ENCODE peak calls at places on chromosomes 11 and 22, in six cellular contexts. One of them, this sample, is unnamed.

GRCh38 chr11:118757881-118758399 is 33.0 kb downstream of the DDX6 start:
- DNase-seq in left ventricle myocardium inferior: no peak
- DNase-seq in brain microvascular endothelial cell: no peak
- DNase-seq in MM.1S: no peak
- DNase-seq in fibroblast of lung: no peak
- DNase-seq in ascending aorta: no peak
- DNase-seq in this sample: no peak

GRCh38 chr22:45163074-45163416 is 680 bp upstream of the NUP50 start:
- DNase-seq in left ventricle myocardium inferior: no peak
- DNase-seq in brain microvascular endothelial cell: no peak
- DNase-seq in MM.1S: peak
- DNase-seq in fibroblast of lung: peak
- DNase-seq in ascending aorta: no peak
- DNase-seq in this sample: peak

GRCh38 chr22:27377501-27377900 is 424.1 kb downstream of the MN1 start:
- DNase-seq in left ventricle myocardium inferior: no peak
- DNase-seq in brain microvascular endothelial cell: no peak
- DNase-seq in MM.1S: no peak
- DNase-seq in fibroblast of lung: no peak
- DNase-seq in ascending aorta: no peak
- DNase-seq in this sample: no peak

GRCh38 chr22:37111156-37111717 is 1.7 kb upstream of the TMPRSS6 start:
- DNase-seq in left ventricle myocardium inferior: no peak
- DNase-seq in brain microvascular endothelial cell: no peak
- DNase-seq in MM.1S: no peak
- DNase-seq in fibroblast of lung: no peak
- DNase-seq in ascending aorta: no peak
- DNase-seq in this sample: no peak

GRCh38 chr11:118224512-118225180 is at the start of gene JAML:
- DNase-seq in left ventricle myocardium inferior: no peak
- DNase-seq in brain microvascular endothelial cell: no peak
- DNase-seq in MM.1S: no peak
- DNase-seq in fibroblast of lung: no peak
- DNase-seq in ascending aorta: no peak
- DNase-seq in this sample: no peak

GRCh38 chr11:134071766-134072403 is 3.0 kb downstream of the JAM3 start:
- DNase-seq in left ventricle myocardium inferior: no peak
- DNase-seq in brain microvascular endothelial cell: no peak
- DNase-seq in MM.1S: no peak
- DNase-seq in fibroblast of lung: no peak
- DNase-seq in ascending aorta: no peak
- DNase-seq in this sample: no peak

GRCh38 chr11:8025816-8026215 is 38.7 kb downstream of the EIF3F start:
- DNase-seq in left ventricle myocardium inferior: no peak
- DNase-seq in brain microvascular endothelial cell: peak
- DNase-seq in MM.1S: no peak
- DNase-seq in fibroblast of lung: peak
- DNase-seq in ascending aorta: no peak
- DNase-seq in this sample: peak

GRCh38 chr11:83836883-83837654 is 550.9 kb upstream of the CCDC90B start:
- DNase-seq in left ventricle myocardium inferior: no peak
- DNase-seq in brain microvascular endothelial cell: peak
- DNase-seq in MM.1S: peak
- DNase-seq in fibroblast of lung: peak
- DNase-seq in ascending aorta: no peak
- DNase-seq in this sample: peak

GRCh38 chr11:112163875-112164521 is at the start of gene IL18:
- DNase-seq in left ventricle myocardium inferior: peak
- DNase-seq in brain microvascular endothelial cell: no peak
- DNase-seq in MM.1S: no peak
- DNase-seq in fibroblast of lung: no peak
- DNase-seq in ascending aorta: no peak
- DNase-seq in this sample: no peak

GRCh38 chr22:38751422-38752346 is 4.1 kb downstream of the SUN2 start:
- DNase-seq in left ventricle myocardium inferior: peak
- DNase-seq in brain microvascular endothelial cell: no peak
- DNase-seq in MM.1S: peak
- DNase-seq in fibroblast of lung: no peak
- DNase-seq in ascending aorta: no peak
- DNase-seq in this sample: no peak

GRCh38 chr11:124722176-124722575 is 17.6 kb upstream of the NRGN start:
- DNase-seq in left ventricle myocardium inferior: no peak
- DNase-seq in brain microvascular endothelial cell: no peak
- DNase-seq in MM.1S: no peak
- DNase-seq in fibroblast of lung: no peak
- DNase-seq in ascending aorta: no peak
- DNase-seq in this sample: no peak

GRCh38 chr22:27372969-27373670 is 428.4 kb downstream of the MN1 start:
- DNase-seq in left ventricle myocardium inferior: no peak
- DNase-seq in brain microvascular endothelial cell: peak
- DNase-seq in MM.1S: no peak
- DNase-seq in fibroblast of lung: no peak
- DNase-seq in ascending aorta: no peak
- DNase-seq in this sample: no peak

GRCh38 chr22:19085233-19086043 is 36.8 kb downstream of the DGCR2 start:
- DNase-seq in left ventricle myocardium inferior: no peak
- DNase-seq in brain microvascular endothelial cell: peak
- DNase-seq in MM.1S: peak
- DNase-seq in fibroblast of lung: peak
- DNase-seq in ascending aorta: no peak
- DNase-seq in this sample: peak

DNA sequence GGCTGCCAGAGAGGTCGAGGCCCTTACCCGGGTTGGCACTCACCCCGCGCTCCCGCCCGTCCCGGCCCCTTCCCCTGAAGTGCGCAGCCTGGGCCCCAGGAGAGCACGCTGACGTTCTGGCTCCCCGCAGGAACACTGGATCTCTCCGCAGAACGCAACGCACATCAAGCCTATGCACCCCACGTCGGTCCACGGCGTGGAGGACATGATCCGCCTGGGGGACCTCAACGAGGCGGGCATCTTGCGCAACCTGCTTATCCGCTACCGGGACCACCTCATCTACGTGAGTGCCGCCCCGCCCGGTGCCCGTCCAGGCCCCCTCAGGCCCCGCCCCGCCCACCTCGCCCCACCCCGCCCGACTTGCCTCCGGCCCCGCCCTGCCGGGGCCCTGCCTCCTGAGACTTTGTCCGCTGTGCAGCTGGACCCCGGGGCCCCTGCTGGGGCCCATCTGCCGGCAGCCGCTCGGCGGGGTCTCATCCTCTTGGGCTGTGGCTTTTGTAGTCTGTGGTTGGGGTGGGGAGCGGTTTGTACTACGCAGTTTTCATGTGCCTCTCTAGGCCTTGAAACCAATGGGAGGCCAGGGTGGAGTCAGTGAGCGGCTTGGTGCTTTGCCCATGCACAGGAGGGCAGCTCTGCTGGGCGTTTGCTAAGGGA is 19.7 kb downstream of the MYO7A start:
- DNase-seq in left ventricle myocardium inferior: no peak
- DNase-seq in brain microvascular endothelial cell: no peak
- DNase-seq in MM.1S: no peak
- DNase-seq in fibroblast of lung: peak
- DNase-seq in ascending aorta: no peak
- DNase-seq in this sample: no peak
- H3K4me3 ChIP-seq in left ventricle myocardium inferior: peak
- H3K4me3 ChIP-seq in brain microvascular endothelial cell: peak
- H3K4me3 ChIP-seq in MM.1S: no peak
- H3K4me3 ChIP-seq in fibroblast of lung: no peak
- H3K4me3 ChIP-seq in ascending aorta: no peak
- H3K4me3 ChIP-seq in this sample: no peak

GRCh38 chr11:68694404-68695297 is 10.3 kb downstream of the GAL start:
- DNase-seq in left ventricle myocardium inferior: no peak
- DNase-seq in brain microvascular endothelial cell: no peak
- DNase-seq in MM.1S: no peak
- DNase-seq in fibroblast of lung: no peak
- DNase-seq in ascending aorta: no peak
- DNase-seq in this sample: no peak
- H3K4me3 ChIP-seq in left ventricle myocardium inferior: no peak
- H3K4me3 ChIP-seq in brain microvascular endothelial cell: no peak
- H3K4me3 ChIP-seq in MM.1S: no peak
- H3K4me3 ChIP-seq in fibroblast of lung: no peak
- H3K4me3 ChIP-seq in ascending aorta: no peak
- H3K4me3 ChIP-seq in this sample: no peak

GRCh38 chr11:62622476-62622875 is 690 bp upstream of the B3GAT3 start:
- DNase-seq in left ventricle myocardium inferior: no peak
- DNase-seq in brain microvascular endothelial cell: no peak
- DNase-seq in MM.1S: no peak
- DNase-seq in fibroblast of lung: no peak
- DNase-seq in ascending aorta: no peak
- DNase-seq in this sample: no peak
- H3K4me3 ChIP-seq in left ventricle myocardium inferior: peak
- H3K4me3 ChIP-seq in brain microvascular endothelial cell: no peak
- H3K4me3 ChIP-seq in MM.1S: peak
- H3K4me3 ChIP-seq in fibroblast of lung: no peak
- H3K4me3 ChIP-seq in ascending aorta: peak
- H3K4me3 ChIP-seq in this sample: no peak

GRCh38 chr11:12770435-12770834 is 96.2 kb downstream of the TEAD1 start:
- DNase-seq in left ventricle myocardium inferior: no peak
- DNase-seq in brain microvascular endothelial cell: no peak
- DNase-seq in MM.1S: no peak
- DNase-seq in fibroblast of lung: no peak
- DNase-seq in ascending aorta: no peak
- DNase-seq in this sample: no peak

GRCh38 chr11:12769834-12770345 is 95.7 kb downstream of the TEAD1 start:
- DNase-seq in left ventricle myocardium inferior: no peak
- DNase-seq in brain microvascular endothelial cell: peak
- DNase-seq in MM.1S: no peak
- DNase-seq in fibroblast of lung: peak
- DNase-seq in ascending aorta: no peak
- DNase-seq in this sample: peak

GRCh38 chr11:12771875-12772274 is 97.7 kb downstream of the TEAD1 start:
- DNase-seq in left ventricle myocardium inferior: no peak
- DNase-seq in brain microvascular endothelial cell: no peak
- DNase-seq in MM.1S: no peak
- DNase-seq in fibroblast of lung: no peak
- DNase-seq in ascending aorta: no peak
- DNase-seq in this sample: peak

GRCh38 chr11:12772324-12772723 is 98.1 kb downstream of the TEAD1 start:
- DNase-seq in left ventricle myocardium inferior: no peak
- DNase-seq in brain microvascular endothelial cell: no peak
- DNase-seq in MM.1S: no peak
- DNase-seq in fibroblast of lung: no peak
- DNase-seq in ascending aorta: no peak
- DNase-seq in this sample: no peak

DNA sequence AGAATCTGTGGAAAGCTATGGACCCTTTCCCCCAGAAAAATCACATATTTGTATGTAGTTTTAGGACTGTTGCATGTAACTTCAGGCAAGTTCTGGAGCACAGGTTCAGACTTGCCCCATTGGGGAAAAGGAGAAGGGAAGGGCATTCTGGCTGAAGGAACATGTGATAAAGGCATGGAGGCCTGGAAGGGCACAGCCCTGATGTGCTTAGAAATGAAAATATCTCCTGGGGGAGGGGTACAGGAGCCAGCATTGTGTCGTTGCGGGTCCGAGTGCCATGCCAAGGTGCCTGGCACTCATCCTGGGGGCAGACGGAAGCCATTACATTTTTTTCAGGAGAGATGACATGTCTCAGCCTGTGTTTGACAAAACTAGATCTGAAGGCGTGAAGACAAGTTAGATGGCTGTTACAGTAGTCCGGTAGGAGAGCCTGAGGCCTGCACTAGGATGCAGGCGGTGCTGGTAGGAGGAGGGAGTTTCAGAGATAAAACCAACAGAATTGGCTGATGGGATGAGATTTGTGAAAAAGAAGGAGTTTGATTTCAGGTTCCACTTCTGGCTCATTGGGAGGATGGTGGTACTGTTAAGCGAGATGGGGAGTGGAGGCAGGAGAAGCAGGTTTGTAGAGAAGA is 96.9 kb downstream of the TEAD1 start:
- DNase-seq in left ventricle myocardium inferior: no peak
- DNase-seq in brain microvascular endothelial cell: no peak
- DNase-seq in MM.1S: no peak
- DNase-seq in fibroblast of lung: no peak
- DNase-seq in ascending aorta: no peak
- DNase-seq in this sample: no peak
- H3K4me3 ChIP-seq in left ventricle myocardium inferior: no peak
- H3K4me3 ChIP-seq in brain microvascular endothelial cell: no peak
- H3K4me3 ChIP-seq in MM.1S: no peak
- H3K4me3 ChIP-seq in fibroblast of lung: no peak
- H3K4me3 ChIP-seq in ascending aorta: no peak
- H3K4me3 ChIP-seq in this sample: no peak

GRCh38 chr11:3367221-3367620 is 11.7 kb downstream of the ZNF195 start:
- DNase-seq in left ventricle myocardium inferior: no peak
- DNase-seq in brain microvascular endothelial cell: no peak
- DNase-seq in MM.1S: no peak
- DNase-seq in fibroblast of lung: no peak
- DNase-seq in ascending aorta: no peak
- DNase-seq in this sample: no peak
- H3K4me3 ChIP-seq in left ventricle myocardium inferior: no peak
- H3K4me3 ChIP-seq in brain microvascular endothelial cell: no peak
- H3K4me3 ChIP-seq in MM.1S: no peak
- H3K4me3 ChIP-seq in fibroblast of lung: no peak
- H3K4me3 ChIP-seq in ascending aorta: no peak
- H3K4me3 ChIP-seq in this sample: no peak

GRCh38 chr11:64089915-64090810 is 54.4 kb downstream of the FLRT1 start:
- DNase-seq in left ventricle myocardium inferior: no peak
- DNase-seq in brain microvascular endothelial cell: no peak
- DNase-seq in MM.1S: no peak
- DNase-seq in fibroblast of lung: no peak
- DNase-seq in ascending aorta: no peak
- DNase-seq in this sample: no peak
- H3K4me3 ChIP-seq in left ventricle myocardium inferior: no peak
- H3K4me3 ChIP-seq in brain microvascular endothelial cell: no peak
- H3K4me3 ChIP-seq in MM.1S: no peak
- H3K4me3 ChIP-seq in fibroblast of lung: no peak
- H3K4me3 ChIP-seq in ascending aorta: no peak
- H3K4me3 ChIP-seq in this sample: no peak

DNA sequence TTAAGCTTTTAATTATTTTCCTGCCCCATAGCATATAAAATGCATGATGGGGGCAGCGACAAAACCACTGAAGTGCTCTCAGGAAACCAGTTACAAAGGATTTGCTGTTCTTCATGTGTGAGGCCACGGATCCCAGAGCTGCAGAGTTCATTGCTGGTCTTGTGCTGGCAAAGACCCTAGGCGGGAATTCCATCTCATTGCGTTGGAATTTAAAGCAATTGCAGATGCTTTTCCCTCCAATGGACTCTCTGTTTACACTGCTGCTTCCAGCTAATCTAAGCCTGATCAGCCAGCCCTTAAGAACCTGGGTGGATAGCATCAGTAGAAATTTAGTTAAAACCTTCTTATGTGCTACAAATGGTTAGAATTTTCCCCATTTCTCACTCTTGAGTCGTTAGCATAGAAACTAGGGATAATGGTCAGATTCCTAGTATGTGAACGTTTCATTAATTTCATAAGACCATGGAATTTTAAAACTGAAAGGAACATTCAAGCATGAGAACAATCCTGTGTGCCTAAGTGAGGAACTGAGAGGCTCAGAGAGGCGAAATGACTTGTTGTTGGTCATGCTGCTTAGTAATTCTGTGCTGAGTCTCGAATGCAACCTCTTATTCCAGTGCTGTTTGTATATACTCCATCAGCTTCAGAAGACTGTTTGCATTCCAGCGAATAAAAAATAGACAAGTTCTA is 36.1 kb upstream of the ADSL start:
- DNase-seq in left ventricle myocardium inferior: no peak
- DNase-seq in brain microvascular endothelial cell: peak
- DNase-seq in MM.1S: no peak
- DNase-seq in fibroblast of lung: peak
- DNase-seq in ascending aorta: no peak
- DNase-seq in this sample: peak
- H3K4me3 ChIP-seq in left ventricle myocardium inferior: no peak
- H3K4me3 ChIP-seq in brain microvascular endothelial cell: no peak
- H3K4me3 ChIP-seq in MM.1S: no peak
- H3K4me3 ChIP-seq in fibroblast of lung: peak
- H3K4me3 ChIP-seq in ascending aorta: no peak
- H3K4me3 ChIP-seq in this sample: no peak

This sample was measured in cardiac fibroblast.